ENCODE peak calls at places on chromosomes 1 and 21, in nine cellular contexts. I, X, N, P, Y, O, U, D and L are unnamed samples.

GRCh38 chr1:114756949-114757454 is 782 bp downstream of the CSDE1 start:
- DNase-seq in I (no peak), X (no peak), N (peak), P (no peak), Y (no peak), O (no peak), U (no peak), D (no peak), L (peak)

GRCh38 chr1:63033211-63033610 is 249.3 kb downstream of the ATG4C start:
- DNase-seq in I (no peak), X (no peak), N (no peak), P (no peak), Y (no peak), O (no peak), U (peak), D (no peak), L (no peak)

GRCh38 chr1:144551107-144551542 is 41.6 kb upstream of the PPIAL4F start:
- DNase-seq in I (peak), X (no peak), N (no peak), P (no peak), Y (no peak), O (no peak), U (no peak), D (no peak), L (no peak)

GRCh38 chr1:243269461-243269801 is 13.6 kb downstream of the SDCCAG8 start:
- DNase-seq in I (no peak), X (no peak), N (no peak), P (no peak), Y (no peak), O (no peak), U (no peak), D (no peak), L (no peak)

GRCh38 chr1:228074954-228075730 is 7.4 kb upstream of the ARF1 start:
- DNase-seq in I (no peak), X (peak), N (no peak), P (no peak), Y (no peak), O (peak), U (no peak), D (no peak), L (no peak)

GRCh38 chr1:225931270-225932129 is 7.5 kb upstream of the PYCR2 start:
- DNase-seq in I (no peak), X (no peak), N (no peak), P (no peak), Y (no peak), O (no peak), U (no peak), D (no peak), L (no peak)

GRCh38 chr1:237911911-237912310 is 21.2 kb upstream of the ZP4 start:
- DNase-seq in I (no peak), X (no peak), N (no peak), P (no peak), Y (no peak), O (no peak), U (no peak), D (no peak), L (no peak)

GRCh38 chr1:175132456-175132855 is 60.1 kb downstream of the KIAA0040 start:
- DNase-seq in I (no peak), X (peak), N (no peak), P (no peak), Y (no peak), O (no peak), U (no peak), D (no peak), L (no peak)

GRCh38 chr1:226479432-226479831 is 69.1 kb upstream of the STUM start:
- DNase-seq in I (no peak), X (no peak), N (no peak), P (no peak), Y (no peak), O (no peak), U (no peak), D (no peak), L (no peak)

GRCh38 chr1:153509729-153510354 is 25.9 kb downstream of the S100A6 start:
- DNase-seq in I (peak), X (peak), N (peak), P (peak), Y (no peak), O (no peak), U (peak), D (peak), L (peak)

GRCh38 chr1:76659171-76659940 is 207.9 kb upstream of the ST6GALNAC5 start:
- DNase-seq in I (no peak), X (no peak), N (no peak), P (peak), Y (no peak), O (no peak), U (no peak), D (no peak), L (no peak)

GRCh38 chr1:116997011-116997410 is 4.5 kb upstream of the CD101 start:
- DNase-seq in I (no peak), X (no peak), N (no peak), P (peak), Y (no peak), O (no peak), U (no peak), D (no peak), L (no peak)

GRCh38 chr1:107451735-107452134 is 310.9 kb downstream of the NTNG1 start:
- DNase-seq in I (no peak), X (no peak), N (no peak), P (no peak), Y (no peak), O (no peak), U (no peak), D (no peak), L (no peak)

GRCh38 chr1:8427493-8427892 is 109.6 kb downstream of the SLC45A1 start:
- DNase-seq in I (no peak), X (no peak), N (no peak), P (no peak), Y (no peak), O (no peak), U (no peak), D (peak), L (peak)

GRCh38 chr1:34013958-34014737 is 150.3 kb downstream of the HMGB4 start:
- DNase-seq in I (no peak), X (peak), N (no peak), P (no peak), Y (no peak), O (no peak), U (peak), D (no peak), L (peak)

GRCh38 chr1:63731117-63732043 is 42.4 kb upstream of the ROR1 start:
- DNase-seq in I (no peak), X (peak), N (no peak), P (peak), Y (no peak), O (no peak), U (peak), D (no peak), L (no peak)

GRCh38 chr1:8752921-8753713 is 64.3 kb downstream of the RERE start:
- DNase-seq in I (no peak), X (no peak), N (no peak), P (no peak), Y (no peak), O (no peak), U (no peak), D (no peak), L (no peak)

GRCh38 chr1:56911098-56911497 is 54.7 kb downstream of the C8B start:
- DNase-seq in I (no peak), X (no peak), N (no peak), P (peak), Y (no peak), O (no peak), U (no peak), D (no peak), L (no peak)

GRCh38 chr1:9826087-9826486 is 2.3 kb upstream of the CLSTN1 start:
- DNase-seq in I (no peak), X (no peak), N (no peak), P (no peak), Y (no peak), O (no peak), U (no peak), D (no peak), L (no peak)

GRCh38 chr1:70290248-70290647 is 64.3 kb downstream of the ANKRD13C start:
- DNase-seq in I (no peak), X (no peak), N (no peak), P (no peak), Y (no peak), O (no peak), U (no peak), D (no peak), L (no peak)

GRCh38 chr1:33736496-33736895 is 127.4 kb upstream of the HMGB4 start:
- DNase-seq in I (no peak), X (no peak), N (no peak), P (no peak), Y (no peak), O (no peak), U (no peak), D (no peak), L (no peak)

GRCh38 chr1:16617778-16618580 is 4.6 kb upstream of the NBPF1 start:
- DNase-seq in I (no peak), X (peak), N (no peak), P (no peak), Y (no peak), O (no peak), U (no peak), D (no peak), L (no peak)

GRCh38 chr1:116915182-116915611 is 5.5 kb downstream of the PTGFRN start:
- DNase-seq in I (no peak), X (no peak), N (no peak), P (no peak), Y (no peak), O (no peak), U (no peak), D (no peak), L (no peak)

GRCh38 chr1:13548281-13548680 is 34.5 kb upstream of the LRRC38 start:
- DNase-seq in I (no peak), X (no peak), N (no peak), P (no peak), Y (no peak), O (no peak), U (no peak), D (no peak), L (no peak)

GRCh38 chr1:53505891-53506290 is 46.7 kb downstream of the DMRTB1 start:
- DNase-seq in I (no peak), X (no peak), N (no peak), P (no peak), Y (no peak), O (no peak), U (no peak), D (no peak), L (no peak)

GRCh38 chr1:51170342-51170741 is 65.7 kb upstream of the RNF11 start:
- DNase-seq in I (no peak), X (no peak), N (no peak), P (peak), Y (no peak), O (no peak), U (no peak), D (no peak), L (no peak)

GRCh38 chr21:37855568-37856391 is 60.5 kb downstream of the KCNJ6 start:
- DNase-seq in I (no peak), X (no peak), N (no peak), P (peak), Y (no peak), O (no peak), U (no peak), D (no peak), L (no peak)

GRCh38 chr1:64608015-64608650 is 136.7 kb upstream of the RAVER2 start:
- DNase-seq in I (no peak), X (no peak), N (no peak), P (no peak), Y (no peak), O (no peak), U (no peak), D (no peak), L (no peak)

GRCh38 chr1:177780096-177780700 is 189.7 kb downstream of the SEC16B start:
- DNase-seq in I (no peak), X (peak), N (no peak), P (peak), Y (no peak), O (no peak), U (peak), D (no peak), L (no peak)